ENCODE peak calls at places on chromosomes 4 and X, in five cellular contexts. K is A549, Q is HepG2, R is K562, X is H1. W is an unnamed sample. For H3K4me1, the result is how much of the 10 kb centered on the place peaks cover.

GRCh38 chr4:112910109-112910736 is 139.2 kb upstream of the ANK2 start:
- DNase-seq in K (no peak), Q (no peak), R (no peak), X (no peak), W (no peak)

GRCh38 chr4:1369484-1370079 is 22.6 kb downstream of the UVSSA start:
- DNase-seq in K (no peak), Q (no peak), R (no peak), X (no peak), W (no peak)

GRCh38 chr4:181756451-181756850 is 486.8 kb upstream of the TENM3 start:
- DNase-seq in K (no peak), Q (no peak), R (no peak), X (no peak), W (no peak)

GRCh38 chr4:101693842-101694398 is 96.6 kb upstream of the BANK1 start:
- DNase-seq in K (no peak), Q (no peak), R (no peak), X (no peak), W (no peak)

GRCh38 chr4:151583188-151583587 is 174.2 kb downstream of the FHIP1A start:
- DNase-seq in K (no peak), Q (no peak), R (no peak), X (no peak), W (no peak)

GRCh38 chrX:151825927-151826471 is 86.7 kb upstream of the MAGEA4 start:
- DNase-seq in K (peak), Q (no peak), R (no peak), X (no peak), W (no peak)

GRCh38 chr4:110514889-110515479 is 39.0 kb downstream of the ENPEP start:
- DNase-seq in K (no peak), Q (peak), R (peak), X (no peak), W (no peak)

GRCh38 chr4:119139316-119139715 is 3.7 kb downstream of the MYOZ2 start:
- DNase-seq in K (no peak), Q (no peak), R (no peak), X (no peak), W (no peak)

GRCh38 chr4:98491862-98492554 is 166.4 kb downstream of the TSPAN5 start:
- DNase-seq in K (no peak), Q (no peak), R (no peak), X (no peak), W (no peak)

GRCh38 chr4:169132561-169133305 is 122.7 kb upstream of the CBR4 start:
- DNase-seq in K (no peak), Q (no peak), R (no peak), X (no peak), W (no peak)

DNA sequence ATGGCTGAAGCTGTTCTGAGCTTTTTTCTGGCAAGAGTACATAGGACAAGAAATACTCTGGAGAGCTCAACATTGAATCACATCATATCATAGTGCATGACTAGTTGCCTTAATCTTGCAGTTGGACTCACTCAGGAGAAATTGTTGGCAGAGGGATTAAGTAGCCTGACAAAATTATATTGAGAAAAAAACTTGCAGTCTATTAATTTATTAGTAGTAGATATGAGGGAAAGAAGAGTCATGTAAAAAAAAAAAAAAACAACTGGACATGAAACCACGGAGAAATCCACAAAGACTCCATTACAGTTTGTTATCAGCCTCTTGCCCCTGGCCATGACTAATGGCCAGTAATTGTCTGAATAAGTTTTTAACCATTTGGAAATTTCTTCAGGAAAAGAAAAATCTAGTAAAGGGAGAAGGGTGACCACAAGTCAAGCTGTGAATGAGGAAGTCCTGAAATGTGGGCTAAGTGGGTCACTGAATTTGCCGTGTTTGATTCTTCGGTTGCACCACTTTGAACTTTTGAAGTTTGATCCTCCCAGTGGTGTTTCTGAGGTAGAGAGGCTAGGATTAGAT is 45.6 kb downstream of the FHL1 start:
- DNase-seq in K (no peak), Q (no peak), R (no peak), X (no peak), W (no peak)
- H3K4me1 ChIP-seq in K (under half), Q (under half), R (under half), X (under half), W (under half)

DNA sequence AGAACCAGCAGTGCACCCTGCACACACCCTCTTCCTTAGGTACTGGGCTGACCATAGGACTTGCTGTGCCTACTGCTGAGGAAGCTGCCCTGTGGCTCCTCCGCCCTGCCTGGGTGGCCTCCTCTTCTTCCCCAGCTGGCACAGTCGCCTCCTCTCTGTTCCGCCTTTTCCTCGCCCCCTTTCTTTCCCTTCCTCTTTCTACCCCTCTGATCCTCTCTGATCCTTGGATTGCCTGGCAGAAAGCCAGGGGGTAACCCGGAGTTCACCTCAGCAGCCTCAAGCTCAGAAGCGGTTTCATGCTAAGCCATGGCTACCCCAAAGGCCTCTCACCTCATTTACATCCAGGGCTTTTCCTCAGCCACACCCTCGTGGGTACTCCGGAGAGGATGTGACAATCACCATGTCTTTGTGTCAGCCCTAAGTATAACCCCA is 136.2 kb downstream of the SMIM20 start:
- DNase-seq in K (no peak), Q (no peak), R (no peak), X (no peak), W (no peak)
- TF ChIP-seq MAX in K (no peak), Q (no peak), R (no peak), X (no peak), W (no peak)

GRCh38 chrX:21740329-21741274 is 17.3 kb downstream of the SMPX start:
- DNase-seq in K (no peak), Q (peak), R (no peak), X (no peak), W (no peak)
- TF ChIP-seq KDM1A in K (no peak), Q (no peak), R (no peak), X (no peak), W (no peak)

GRCh38 chr4:127965803-127966175 is 583 bp downstream of the ABHD18 start:
- DNase-seq in K (peak), Q (peak), R (peak), X (peak), W (peak)
- H3K4me1 ChIP-seq in K (under half), Q (under half), R (under half), X (under half), W (under half)

DNA sequence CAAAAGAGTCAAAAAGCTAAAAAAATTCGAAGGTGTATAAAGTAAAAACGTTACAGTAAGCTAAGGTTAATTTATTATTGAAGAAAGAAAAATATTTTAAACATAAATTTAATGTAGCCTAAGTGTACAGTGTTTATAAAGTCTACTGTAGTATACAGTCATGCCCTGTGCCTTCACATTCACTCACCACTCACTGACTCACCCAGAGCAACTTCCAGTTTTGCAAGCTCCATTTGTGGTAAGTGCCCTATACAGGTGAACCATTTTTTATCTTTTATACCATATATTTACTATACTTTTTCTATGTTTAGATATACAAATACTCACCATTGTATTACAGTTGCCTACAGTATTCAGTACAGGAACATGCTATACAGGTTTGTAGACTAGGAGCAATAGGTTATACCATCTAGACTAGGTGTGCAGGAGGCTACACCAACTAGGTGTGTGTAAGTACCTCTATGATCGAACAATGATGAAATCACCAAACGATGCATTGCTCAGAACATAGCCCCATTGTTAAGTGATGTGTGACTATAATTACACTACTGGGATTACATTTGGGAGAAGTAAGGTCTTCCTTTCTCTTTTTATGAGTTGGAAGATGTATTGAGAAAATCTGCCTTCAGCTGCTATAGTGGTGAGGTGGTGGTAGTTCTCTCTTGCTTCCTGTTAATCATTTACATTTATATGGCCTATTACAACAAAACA is 27.2 kb downstream of the TMSB4X start:
- DNase-seq in K (no peak), Q (no peak), R (no peak), X (no peak), W (no peak)
- TF ChIP-seq MAX in K (no peak), Q (no peak), R (no peak), X (no peak), W (no peak)

GRCh38 chrX:40092808-40093435 is 4.8 kb downstream of the BCOR start:
- DNase-seq in K (no peak), Q (no peak), R (no peak), X (no peak), W (no peak)

GRCh38 chrX:40090961-40091360 is 6.8 kb downstream of the BCOR start:
- DNase-seq in K (no peak), Q (no peak), R (no peak), X (no peak), W (no peak)

GRCh38 chrX:40090050-40090804 is 7.5 kb downstream of the BCOR start:
- DNase-seq in K (no peak), Q (no peak), R (peak), X (peak), W (no peak)

GRCh38 chrX:40093586-40093985 is 4.2 kb downstream of the BCOR start:
- DNase-seq in K (no peak), Q (no peak), R (no peak), X (no peak), W (no peak)

GRCh38 chrX:40091691-40092421 is 5.9 kb downstream of the BCOR start:
- DNase-seq in K (no peak), Q (no peak), R (no peak), X (peak), W (no peak)
- TF ChIP-seq KDM1A in K (no peak), Q (no peak), R (no peak), X (no peak), W (no peak)

GRCh38 chr4:11074581-11075241 is 354.0 kb downstream of the HS3ST1 start:
- DNase-seq in K (no peak), Q (no peak), R (no peak), X (no peak), W (no peak)

GRCh38 chr4:11070813-11071212 is 357.9 kb downstream of the HS3ST1 start:
- DNase-seq in K (no peak), Q (no peak), R (no peak), X (no peak), W (no peak)

GRCh38 chr4:11072426-11072825 is 356.3 kb downstream of the HS3ST1 start:
- DNase-seq in K (no peak), Q (no peak), R (no peak), X (no peak), W (peak)

GRCh38 chr4:11073621-11074051 is 355.1 kb downstream of the HS3ST1 start:
- DNase-seq in K (no peak), Q (no peak), R (no peak), X (no peak), W (no peak)

GRCh38 chr4:11072999-11073398 is 355.7 kb downstream of the HS3ST1 start:
- DNase-seq in K (no peak), Q (no peak), R (no peak), X (no peak), W (no peak)
- H3K4me1 ChIP-seq in K (under half), Q (under half), R (under half), X (under half), W (under half)

GRCh38 chr4:14241574-14241973 is 614.0 kb upstream of the BOD1L1 start:
- DNase-seq in K (no peak), Q (no peak), R (no peak), X (no peak), W (no peak)
- TF ChIP-seq MAX in K (no peak), Q (no peak), R (no peak), X (no peak), W (no peak)

GRCh38 chr4:80393246-80393969 is 57.9 kb downstream of the CFAP299 start:
- DNase-seq in K (no peak), Q (no peak), R (no peak), X (no peak), W (no peak)
- TF ChIP-seq KDM1A in K (no peak), Q (no peak), R (no peak), X (no peak), W (no peak)

W was measured in GM12878.